ENCODE peak calls at places on chromosomes 7 and 10, in seven cellular contexts. C is stimulated activated CD4-positive, alpha-beta T cell treated with anti-CD3 and anti-CD28 coated beads, Interleukin-2, amount 100 ng/mL, for 4 hours; Q is NCI-H1417; M is cardiac fibroblast; R is thyroid gland; H is mesothelial cell of epicardium; E is activated effector memory CD4-positive, alpha-beta T cell treated with anti-CD3 and anti-CD28 coated beads, Interleukin-2, amount 50 U/mL, for 16 hours. G is an unnamed sample.

GRCh38 chr7:3979956-3980643 is 679.0 kb downstream of the SDK1 start:
- DNase-seq in C (no peak), Q (no peak), M (no peak), R (no peak), H (peak), E (no peak), G (no peak)

GRCh38 chr7:137947031-137947430 is 54.9 kb downstream of the CREB3L2 start:
- DNase-seq in C (no peak), Q (no peak), M (no peak), R (no peak), H (no peak), E (no peak), G (no peak)

GRCh38 chr10:121468726-121469125 is 129.5 kb downstream of the FGFR2 start:
- DNase-seq in C (no peak), Q (no peak), M (no peak), R (no peak), H (no peak), E (no peak), G (no peak)

GRCh38 chr10:96352587-96352986 is 6.2 kb downstream of the OPALIN start:
- DNase-seq in C (no peak), Q (no peak), M (no peak), R (no peak), H (no peak), E (no peak), G (no peak)

GRCh38 chr10:13629116-13629515 is 42.4 kb downstream of the PRPF18 start:
- DNase-seq in C (no peak), Q (no peak), M (peak), R (peak), H (no peak), E (no peak), G (no peak)

GRCh38 chr10:62805139-62806092 is 896 bp downstream of the ADO start:
- DNase-seq in C (no peak), Q (peak), M (peak), R (peak), H (peak), E (peak), G (peak)

GRCh38 chr10:17113889-17114288 is 15.7 kb downstream of the CUBN start:
- DNase-seq in C (no peak), Q (no peak), M (peak), R (no peak), H (no peak), E (no peak), G (peak)

GRCh38 chr10:132910186-132910880 is 32.0 kb downstream of the CFAP46 start:
- DNase-seq in C (no peak), Q (no peak), M (no peak), R (no peak), H (no peak), E (no peak), G (no peak)

GRCh38 chr7:12158334-12159060 is 52.6 kb upstream of the TMEM106B start:
- DNase-seq in C (no peak), Q (no peak), M (peak), R (no peak), H (no peak), E (no peak), G (peak)

GRCh38 chr7:112957901-112958300 is 128.7 kb downstream of the GPR85 start:
- DNase-seq in C (no peak), Q (no peak), M (no peak), R (no peak), H (no peak), E (no peak), G (no peak)

GRCh38 chr7:137546671-137547070 is 203.1 kb upstream of the PTN start:
- DNase-seq in C (no peak), Q (no peak), M (peak), R (no peak), H (no peak), E (no peak), G (peak)

GRCh38 chr10:49688920-49689319 is 9.5 kb downstream of the C10orf53 start:
- DNase-seq in C (no peak), Q (no peak), M (no peak), R (no peak), H (no peak), E (no peak), G (no peak)

G was measured in adipocyte.